ENCODE peak calls at places on chromosomes 12 and 14, in five cellular contexts. M is prostate gland, C is BE2C, W is right atrium auricular region, T is left ventricle myocardium inferior. E is an unnamed sample.

GRCh38 chr12:86660488-86661171 is 404.4 kb upstream of the MGAT4C start:
- DNase-seq in T (no peak), M (no peak), W (no peak), C (no peak), E (peak; percentile 84)

GRCh38 chr14:32513571-32514009 is 184.5 kb downstream of the AKAP6 start:
- DNase-seq in T (no peak), C (no peak), M (no peak), W (no peak), E (no peak)

GRCh38 chr14:100237735-100238418 is 1.1 kb upstream of the YY1 start:
- DNase-seq in M (peak; percentile 42), C (peak; percentile 64), W (no peak), T (peak; percentile 37), E (no peak)

GRCh38 chr12:95848575-95849388 is 10.0 kb upstream of the SNRPF start:
- DNase-seq in T (no peak), M (peak; percentile 24), W (no peak), C (no peak), E (peak; percentile 8)

GRCh38 chr14:75803768-75804167 is 142.7 kb downstream of the TTLL5 start:
- DNase-seq in T (no peak), M (no peak), C (no peak), W (no peak), E (no peak)

GRCh38 chr12:52204095-52204930 is 12.5 kb upstream of the KRT80 start:
- DNase-seq in C (peak; percentile 15), M (no peak), W (no peak), T (no peak), E (no peak)

GRCh38 chr14:100649173-100649519 is 61.9 kb upstream of the BEGAIN start:
- DNase-seq in T (no peak), W (no peak), C (no peak), M (no peak), E (no peak)

GRCh38 chr12:132106921-132107320 is 37.2 kb downstream of the DDX51 start:
- DNase-seq in W (no peak), M (no peak), T (no peak), C (no peak), E (no peak)

GRCh38 chr12:76820888-76821482 is 57.1 kb downstream of the ZDHHC17 start:
- DNase-seq in C (peak; percentile 34), M (peak; percentile 10), W (no peak), T (no peak), E (peak; percentile 2)

GRCh38 chr14:68637106-68638021 is 155.5 kb downstream of the ZFP36L1 start:
- DNase-seq in T (peak; percentile 54), W (peak; percentile 77), M (no peak), C (no peak), E (no peak)

GRCh38 chr14:76343386-76343785 is 32.6 kb upstream of the ESRRB start:
- DNase-seq in W (no peak), C (no peak), M (no peak), T (no peak), E (no peak)

GRCh38 chr12:54140958-54141388 is 47.8 kb downstream of the SMUG1 start:
- DNase-seq in C (no peak), W (no peak), T (peak; percentile 27), M (no peak), E (no peak)

GRCh38 chr14:22122227-22123187 is 448.9 kb upstream of the OR4E1 start:
- DNase-seq in W (no peak), M (no peak), T (no peak), C (no peak), E (no peak)

GRCh38 chr12:19642305-19642704 is 203.0 kb downstream of the AEBP2 start:
- DNase-seq in M (no peak), C (no peak), T (no peak), W (no peak), E (no peak)

GRCh38 chr14:77316872-77317271 is 3.8 kb downstream of the POMT2 start:
- DNase-seq in C (no peak), W (no peak), M (peak; percentile 46), T (no peak), E (no peak)

GRCh38 chr12:12398026-12398859 is 41.4 kb downstream of the BORCS5 start:
- DNase-seq in C (no peak), M (peak; percentile 42), W (peak; percentile 84), T (peak; percentile 45), E (peak; percentile 95)

GRCh38 chr14:92963301-92964123 is 40.6 kb downstream of the CHGA start:
- DNase-seq in T (peak; percentile 15), W (no peak), C (no peak), M (peak; percentile 61), E (no peak)

GRCh38 chr14:68278568-68279436 is 459.2 kb downstream of the RAD51B start:
- DNase-seq in W (no peak), C (no peak), M (no peak), T (no peak), E (no peak)

GRCh38 chr14:22929104-22929847 is at the start of gene PRMT5:
- DNase-seq in M (peak; percentile 99), C (peak; percentile 99), W (peak; percentile 100), T (peak; percentile 99), E (peak; percentile 99)

GRCh38 chr14:53495846-53496343 is 342.8 kb upstream of the DDHD1 start:
- DNase-seq in M (no peak), T (no peak), W (no peak), C (no peak), E (no peak)

GRCh38 chr14:105382343-105383082 is 15.8 kb upstream of the TEX22 start:
- DNase-seq in M (no peak), T (no peak), C (peak; percentile 7), W (no peak), E (no peak)

GRCh38 chr12:23006413-23006812 is 381.4 kb downstream of the ETNK1 start:
- DNase-seq in C (no peak), T (peak; percentile 34), W (no peak), M (no peak), E (no peak)

GRCh38 chr12:99658950-99659349 is 11.4 kb downstream of the GARIN6 start:
- DNase-seq in C (no peak), W (no peak), M (no peak), T (no peak), E (no peak)

GRCh38 chr12:110338754-110339153 is 57.7 kb downstream of the ATP2A2 start:
- DNase-seq in W (no peak), C (peak; percentile 31), T (no peak), M (no peak), E (no peak)

GRCh38 chr12:130522244-130522834 is 184.7 kb downstream of the PIWIL1 start:
- DNase-seq in T (no peak), C (no peak), M (no peak), W (no peak), E (no peak)

GRCh38 chr14:20632448-20632830 is 9.1 kb downstream of the OR6S1 start:
- DNase-seq in T (no peak), C (peak; percentile 33), W (no peak), M (no peak), E (no peak)

GRCh38 chr12:51225800-51226199 is 7.9 kb upstream of the POU6F1 start:
- DNase-seq in T (no peak), C (no peak), M (no peak), W (no peak), E (no peak)

DNA sequence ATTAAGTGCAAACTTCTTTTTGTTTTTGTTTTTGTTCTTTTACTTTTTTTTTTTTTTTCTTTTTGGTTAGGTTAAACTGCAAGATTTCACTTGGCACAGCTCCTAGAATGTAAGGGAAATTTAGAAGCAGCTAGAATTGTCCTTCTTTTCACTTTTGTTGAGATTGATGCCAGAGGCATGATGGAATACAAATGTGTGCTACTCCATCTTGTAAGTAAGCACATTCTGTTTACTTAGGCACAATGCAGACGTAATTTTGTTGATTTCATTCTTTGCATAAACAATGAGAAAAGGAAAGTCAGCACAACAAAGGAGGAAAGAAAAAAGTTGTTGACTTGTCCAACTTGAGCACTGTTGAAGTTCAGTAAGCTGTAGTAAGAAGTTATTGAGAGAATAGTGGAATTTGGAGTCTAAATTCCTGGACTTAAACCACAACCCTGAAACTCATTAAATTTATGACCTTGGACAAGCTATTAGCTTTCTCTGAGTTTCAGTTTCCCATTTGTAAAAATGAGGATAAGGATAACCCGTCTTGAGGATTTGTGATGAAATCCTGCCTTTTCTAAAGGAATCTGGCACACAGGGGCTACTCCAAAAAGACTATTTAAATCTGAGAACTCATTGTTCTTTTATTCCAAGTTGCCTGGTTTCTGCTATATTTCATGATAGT is 19.5 kb upstream of the CNTN1 start:
- DNase-seq in W (no peak), C (no peak), M (no peak), T (no peak), E (no peak)
- H3K4me3 ChIP-seq in W (no peak overlapping the region), C (no peak overlapping the region), M (no peak overlapping the region), T (no peak overlapping the region), E (no peak overlapping the region)

GRCh38 chr12:643478-644292 is 19.6 kb downstream of the NINJ2 start:
- DNase-seq in M (no peak), W (no peak), T (peak; percentile 53), C (no peak), E (no peak)

GRCh38 chr12:644818-645552 is 18.3 kb downstream of the NINJ2 start:
- DNase-seq in C (no peak), W (no peak), M (no peak), T (no peak), E (no peak)

GRCh38 chr12:642633-643477 is 20.4 kb downstream of the NINJ2 start:
- DNase-seq in T (peak; percentile 82), C (no peak), M (peak; percentile 66), W (no peak), E (no peak)

GRCh38 chr12:645563-646071 is 17.6 kb downstream of the NINJ2 start:
- DNase-seq in T (peak; percentile 56), M (no peak), C (no peak), W (peak; percentile 87), E (peak; percentile 25)

GRCh38 chr12:644293-644639 is 19.0 kb downstream of the NINJ2 start:
- DNase-seq in T (no peak), C (no peak), W (no peak), M (no peak), E (no peak)
- H3K4me3 ChIP-seq in T (peak overlapping the region; percentile 79), C (no peak overlapping the region), W (no peak overlapping the region), M (no peak overlapping the region), E (no peak overlapping the region)

GRCh38 chr12:93048646-93049045 is 119.6 kb upstream of the EEA1 start:
- DNase-seq in W (no peak), T (no peak), C (no peak), M (no peak), E (no peak)
- H3K4me3 ChIP-seq in W (no peak overlapping the region), T (no peak overlapping the region), C (no peak overlapping the region), M (no peak overlapping the region), E (no peak overlapping the region)

GRCh38 chr14:37900582-37900981 is 305.2 kb downstream of the TTC6 start:
- DNase-seq in W (no peak), T (no peak), C (no peak), M (no peak), E (no peak)
- H3K4me3 ChIP-seq in W (no peak overlapping the region), T (no peak overlapping the region), C (no peak overlapping the region), M (no peak overlapping the region), E (no peak overlapping the region)

E was measured in skeletal muscle cell.